ENCODE peak calls at places on chromosomes 13 and 19, in seven cellular contexts. J is COR-L47, G is GM12892, P is memory B cell, Z is nephron progenitor cell, O is heart right ventricle, L is NCI-H187 treated with DMSO at 0.1 percent for 48 hours. S is an unnamed sample.

GRCh38 chr13:21054313-21054712 is 7.1 kb downstream of the LATS2 start:
- DNase-seq in J (no peak), O (no peak), L (no peak), Z (no peak), G (no peak), P (no peak), S (no peak)

GRCh38 chr19:35495107-35496064 is 5.1 kb upstream of the KRTDAP start:
- DNase-seq in O (peak), P (peak), Z (peak), G (peak), L (no peak), J (peak), S (peak)

GRCh38 chr13:76708138-76708537 is 178.1 kb downstream of the KCTD12 start:
- DNase-seq in G (no peak), Z (no peak), O (no peak), L (no peak), J (no peak), P (no peak), S (no peak)

GRCh38 chr19:16074488-16075365 is 1.6 kb upstream of the TPM4 start:
- DNase-seq in L (no peak), Z (no peak), P (no peak), O (no peak), J (no peak), G (no peak), S (no peak)

GRCh38 chr19:14061081-14061749 is 661 bp downstream of the PALM3 start:
- DNase-seq in J (no peak), G (no peak), Z (no peak), L (no peak), O (no peak), P (no peak), S (no peak)

GRCh38 chr19:14565765-14566711 is 5.8 kb downstream of the NDUFB7 start:
- DNase-seq in Z (no peak), G (no peak), L (no peak), P (no peak), O (no peak), J (no peak), S (no peak)

GRCh38 chr13:20833900-20834679 is 60.3 kb upstream of the EEF1AKMT1 start:
- DNase-seq in O (no peak), Z (no peak), J (no peak), G (no peak), L (no peak), P (no peak), S (no peak)

GRCh38 chr19:39951065-39951650 is 16.7 kb upstream of the FCGBP start:
- DNase-seq in Z (no peak), L (no peak), J (no peak), G (no peak), P (no peak), O (no peak), S (no peak)

GRCh38 chr19:39731685-39732084 is 6.1 kb downstream of the CLC start:
- DNase-seq in J (no peak), O (no peak), L (no peak), G (no peak), P (no peak), Z (no peak), S (no peak)